ENCODE peak calls at places on chromosomes 1 and 21, in six cellular contexts. One of them, this sample, is unnamed.

GRCh38 chr1:81703352-81703735 is 97.4 kb upstream of the ADGRL2 start:
- DNase-seq in fibroblast of pulmonary artery: peak
- DNase-seq in lower lobe of right lung: no peak
- DNase-seq in stomach: no peak
- DNase-seq in Peyer's patch: no peak
- DNase-seq in heart right ventricle: no peak
- DNase-seq in this sample: no peak

GRCh38 chr1:42971848-42972291 is 13.2 kb upstream of the SLC2A1 start:
- DNase-seq in stomach: no peak
- DNase-seq in Peyer's patch: peak
- DNase-seq in heart right ventricle: no peak
- DNase-seq in lower lobe of right lung: no peak
- DNase-seq in fibroblast of pulmonary artery: peak
- DNase-seq in this sample: no peak

GRCh38 chr1:68049941-68050878 is at the start of gene DIRAS3:
- DNase-seq in stomach: no peak
- DNase-seq in Peyer's patch: no peak
- DNase-seq in lower lobe of right lung: no peak
- DNase-seq in fibroblast of pulmonary artery: peak
- DNase-seq in heart right ventricle: peak
- DNase-seq in this sample: no peak

GRCh38 chr1:201482755-201483154 is 13.8 kb upstream of the PHLDA3 start:
- DNase-seq in heart right ventricle: no peak
- DNase-seq in fibroblast of pulmonary artery: no peak
- DNase-seq in lower lobe of right lung: no peak
- DNase-seq in Peyer's patch: no peak
- DNase-seq in stomach: no peak
- DNase-seq in this sample: no peak

GRCh38 chr1:185317886-185318310 is 855 bp upstream of the IVNS1ABP start:
- DNase-seq in lower lobe of right lung: no peak
- DNase-seq in fibroblast of pulmonary artery: no peak
- DNase-seq in heart right ventricle: peak
- DNase-seq in Peyer's patch: peak
- DNase-seq in stomach: peak
- DNase-seq in this sample: peak

GRCh38 chr1:205430631-205431305 is 8.9 kb upstream of the LEMD1 start:
- DNase-seq in fibroblast of pulmonary artery: peak
- DNase-seq in stomach: peak
- DNase-seq in heart right ventricle: peak
- DNase-seq in lower lobe of right lung: peak
- DNase-seq in Peyer's patch: peak
- DNase-seq in this sample: peak

GRCh38 chr1:36966242-36966641 is 68.1 kb downstream of the GRIK3 start:
- DNase-seq in stomach: no peak
- DNase-seq in heart right ventricle: peak
- DNase-seq in fibroblast of pulmonary artery: peak
- DNase-seq in Peyer's patch: no peak
- DNase-seq in lower lobe of right lung: no peak
- DNase-seq in this sample: no peak

GRCh38 chr1:192311281-192311680 is 5.5 kb upstream of the RGS21 start:
- DNase-seq in heart right ventricle: no peak
- DNase-seq in Peyer's patch: no peak
- DNase-seq in stomach: no peak
- DNase-seq in fibroblast of pulmonary artery: peak
- DNase-seq in lower lobe of right lung: no peak
- DNase-seq in this sample: no peak

GRCh38 chr1:37807220-37807554 is 403 bp upstream of the C1orf122 start:
- DNase-seq in lower lobe of right lung: no peak
- DNase-seq in heart right ventricle: no peak
- DNase-seq in stomach: no peak
- DNase-seq in fibroblast of pulmonary artery: no peak
- DNase-seq in Peyer's patch: no peak
- DNase-seq in this sample: no peak

GRCh38 chr1:48947761-48948537 is 171.3 kb upstream of the BEND5 start:
- DNase-seq in lower lobe of right lung: no peak
- DNase-seq in heart right ventricle: no peak
- DNase-seq in stomach: no peak
- DNase-seq in fibroblast of pulmonary artery: no peak
- DNase-seq in Peyer's patch: no peak
- DNase-seq in this sample: no peak

GRCh38 chr1:22801753-22802152 is 91.1 kb downstream of the EPHB2 start:
- DNase-seq in stomach: no peak
- DNase-seq in fibroblast of pulmonary artery: no peak
- DNase-seq in Peyer's patch: no peak
- DNase-seq in heart right ventricle: no peak
- DNase-seq in lower lobe of right lung: no peak
- DNase-seq in this sample: no peak

GRCh38 chr1:161092621-161093028 is 3.3 kb upstream of the NECTIN4 start:
- DNase-seq in Peyer's patch: no peak
- DNase-seq in fibroblast of pulmonary artery: no peak
- DNase-seq in heart right ventricle: no peak
- DNase-seq in stomach: no peak
- DNase-seq in lower lobe of right lung: no peak
- DNase-seq in this sample: no peak

GRCh38 chr1:111789666-111790316 is 34.1 kb downstream of the DDX20 start:
- DNase-seq in Peyer's patch: no peak
- DNase-seq in heart right ventricle: no peak
- DNase-seq in lower lobe of right lung: no peak
- DNase-seq in stomach: no peak
- DNase-seq in fibroblast of pulmonary artery: peak
- DNase-seq in this sample: no peak

GRCh38 chr1:30472009-30472408 is 251.4 kb downstream of the MATN1 start:
- DNase-seq in stomach: no peak
- DNase-seq in Peyer's patch: peak
- DNase-seq in fibroblast of pulmonary artery: no peak
- DNase-seq in heart right ventricle: no peak
- DNase-seq in lower lobe of right lung: no peak
- DNase-seq in this sample: no peak

GRCh38 chr21:35136586-35137254 is 87.6 kb upstream of the RUNX1 start:
- DNase-seq in fibroblast of pulmonary artery: peak
- DNase-seq in lower lobe of right lung: no peak
- DNase-seq in stomach: peak
- DNase-seq in heart right ventricle: no peak
- DNase-seq in Peyer's patch: no peak
- DNase-seq in this sample: no peak

GRCh38 chr1:14390816-14391215 is 207.7 kb upstream of the KAZN start:
- DNase-seq in lower lobe of right lung: no peak
- DNase-seq in heart right ventricle: no peak
- DNase-seq in stomach: no peak
- DNase-seq in fibroblast of pulmonary artery: peak
- DNase-seq in Peyer's patch: no peak
- DNase-seq in this sample: no peak

GRCh38 chr1:96038636-96039035 is 682.9 kb upstream of the PTBP2 start:
- DNase-seq in lower lobe of right lung: no peak
- DNase-seq in heart right ventricle: no peak
- DNase-seq in Peyer's patch: no peak
- DNase-seq in fibroblast of pulmonary artery: no peak
- DNase-seq in stomach: no peak
- DNase-seq in this sample: no peak

GRCh38 chr1:39301606-39302005 is 97.1 kb downstream of the MACF1 start:
- DNase-seq in fibroblast of pulmonary artery: no peak
- DNase-seq in lower lobe of right lung: no peak
- DNase-seq in stomach: no peak
- DNase-seq in Peyer's patch: no peak
- DNase-seq in heart right ventricle: no peak
- DNase-seq in this sample: no peak

GRCh38 chr1:181630838-181631237 is 147.5 kb downstream of the CACNA1E start:
- DNase-seq in lower lobe of right lung: peak
- DNase-seq in Peyer's patch: no peak
- DNase-seq in fibroblast of pulmonary artery: no peak
- DNase-seq in heart right ventricle: no peak
- DNase-seq in stomach: peak
- DNase-seq in this sample: no peak

GRCh38 chr1:219124163-219124562 is 49.5 kb upstream of the LYPLAL1 start:
- DNase-seq in heart right ventricle: no peak
- DNase-seq in stomach: no peak
- DNase-seq in fibroblast of pulmonary artery: no peak
- DNase-seq in lower lobe of right lung: no peak
- DNase-seq in Peyer's patch: no peak
- DNase-seq in this sample: no peak

GRCh38 chr1:219123041-219123440 is 50.6 kb upstream of the LYPLAL1 start:
- DNase-seq in lower lobe of right lung: no peak
- DNase-seq in fibroblast of pulmonary artery: peak
- DNase-seq in Peyer's patch: no peak
- DNase-seq in stomach: no peak
- DNase-seq in heart right ventricle: peak
- DNase-seq in this sample: no peak

GRCh38 chr1:219119839-219120238 is 53.8 kb upstream of the LYPLAL1 start:
- DNase-seq in Peyer's patch: no peak
- DNase-seq in stomach: no peak
- DNase-seq in fibroblast of pulmonary artery: peak
- DNase-seq in lower lobe of right lung: no peak
- DNase-seq in heart right ventricle: no peak
- DNase-seq in this sample: no peak

GRCh38 chr1:219120625-219121544 is 52.8 kb upstream of the LYPLAL1 start:
- DNase-seq in Peyer's patch: no peak
- DNase-seq in stomach: no peak
- DNase-seq in lower lobe of right lung: no peak
- DNase-seq in heart right ventricle: peak
- DNase-seq in fibroblast of pulmonary artery: peak
- DNase-seq in this sample: no peak

GRCh38 chr1:219121634-219122033 is 52.0 kb upstream of the LYPLAL1 start:
- DNase-seq in fibroblast of pulmonary artery: peak
- DNase-seq in heart right ventricle: no peak
- DNase-seq in stomach: no peak
- DNase-seq in Peyer's patch: no peak
- DNase-seq in lower lobe of right lung: no peak
- DNase-seq in this sample: no peak
- TF ChIP-seq CTCF in fibroblast of pulmonary artery: no peak
- TF ChIP-seq CTCF in heart right ventricle: no peak
- TF ChIP-seq CTCF in stomach: no peak
- TF ChIP-seq CTCF in Peyer's patch: no peak
- TF ChIP-seq CTCF in lower lobe of right lung: no peak
- TF ChIP-seq CTCF in this sample: no peak

DNA sequence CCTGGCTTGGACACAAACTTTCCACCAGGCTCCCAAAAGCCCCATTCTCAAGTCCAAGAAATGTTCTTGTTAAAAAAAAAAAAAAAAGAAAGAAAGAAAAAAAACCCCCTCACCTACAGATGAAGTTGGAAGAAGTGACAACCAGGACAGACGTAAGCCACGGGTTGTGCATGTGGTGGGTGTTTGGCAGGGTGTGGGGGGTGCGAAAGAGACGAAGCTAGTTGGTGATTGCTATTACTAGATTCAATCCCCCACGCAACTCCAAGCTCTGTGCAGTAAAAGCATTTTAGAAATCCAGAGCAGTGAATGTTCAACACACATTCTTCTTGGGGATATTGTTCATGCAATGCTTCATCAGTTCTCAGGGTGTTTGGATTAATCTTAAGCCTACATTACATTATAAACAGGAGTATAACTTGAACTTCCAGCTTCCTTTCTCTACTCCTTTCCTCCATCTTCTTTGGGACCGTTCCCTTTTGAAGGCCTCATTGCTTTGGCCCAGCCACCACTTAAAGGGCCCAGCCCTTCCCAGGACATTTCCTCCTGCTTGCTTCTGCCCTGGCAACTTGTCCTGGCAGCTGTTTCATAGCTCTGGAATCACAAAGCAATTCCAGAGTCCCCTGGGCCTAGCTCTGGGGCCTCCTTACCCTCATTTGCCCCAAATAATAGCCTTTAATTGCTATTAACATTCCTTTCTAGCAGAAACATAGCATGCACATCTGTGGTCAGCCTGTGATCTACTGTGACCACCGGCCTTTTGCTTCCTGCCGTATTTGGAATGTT is 41.7 kb downstream of the PHC2 start:
- DNase-seq in lower lobe of right lung: no peak
- DNase-seq in heart right ventricle: peak
- DNase-seq in Peyer's patch: no peak
- DNase-seq in stomach: no peak
- DNase-seq in fibroblast of pulmonary artery: peak
- DNase-seq in this sample: no peak
- H3K4me3 ChIP-seq in lower lobe of right lung: no peak
- H3K4me3 ChIP-seq in heart right ventricle: no peak
- H3K4me3 ChIP-seq in Peyer's patch: no peak
- H3K4me3 ChIP-seq in stomach: no peak
- H3K4me3 ChIP-seq in fibroblast of pulmonary artery: no peak
- H3K4me3 ChIP-seq in this sample: no peak

GRCh38 chr1:234231061-234231892 is 142.0 kb upstream of the COA6 start:
- DNase-seq in Peyer's patch: no peak
- DNase-seq in fibroblast of pulmonary artery: no peak
- DNase-seq in lower lobe of right lung: no peak
- DNase-seq in heart right ventricle: no peak
- DNase-seq in stomach: no peak
- DNase-seq in this sample: no peak
- TF ChIP-seq CTCF in Peyer's patch: no peak
- TF ChIP-seq CTCF in fibroblast of pulmonary artery: no peak
- TF ChIP-seq CTCF in lower lobe of right lung: no peak
- TF ChIP-seq CTCF in heart right ventricle: no peak
- TF ChIP-seq CTCF in stomach: peak
- TF ChIP-seq CTCF in this sample: no peak

GRCh38 chr1:150560576-150560975 is 11.4 kb downstream of the ADAMTSL4 start:
- DNase-seq in Peyer's patch: no peak
- DNase-seq in stomach: no peak
- DNase-seq in fibroblast of pulmonary artery: no peak
- DNase-seq in heart right ventricle: no peak
- DNase-seq in lower lobe of right lung: no peak
- DNase-seq in this sample: no peak
- H3K4me3 ChIP-seq in Peyer's patch: peak
- H3K4me3 ChIP-seq in stomach: peak
- H3K4me3 ChIP-seq in fibroblast of pulmonary artery: peak
- H3K4me3 ChIP-seq in heart right ventricle: peak
- H3K4me3 ChIP-seq in lower lobe of right lung: peak
- H3K4me3 ChIP-seq in this sample: peak

This sample was measured in GM12864.